ENCODE peak calls at places on chromosome 9, in four cellular contexts. V, F, U and J are unnamed samples.

GRCh38 chr9:33350310-33350709 is 52.1 kb downstream of the AQP7 start:
- DNase-seq in V (no peak), F (peak), U (no peak), J (no peak)

GRCh38 chr9:27377147-27377807 is 80.3 kb upstream of the EQTN start:
- DNase-seq in V (no peak), F (peak), U (no peak), J (no peak)

GRCh38 chr9:14863402-14863801 is 46.8 kb downstream of the FREM1 start:
- DNase-seq in V (no peak), F (no peak), U (no peak), J (no peak)

GRCh38 chr9:15722888-15723287 is 170.0 kb downstream of the CCDC171 start:
- DNase-seq in V (no peak), F (no peak), U (no peak), J (no peak)

GRCh38 chr9:84315278-84315877 is 25.2 kb downstream of the SLC28A3 start:
- DNase-seq in V (peak), F (peak), U (peak), J (peak)

GRCh38 chr9:136081113-136081825 is 13.8 kb downstream of the NACC2 start:
- DNase-seq in V (no peak), F (no peak), U (no peak), J (no peak)

GRCh38 chr9:134210908-134211810 is 46.8 kb upstream of the RNU6ATAC start:
- DNase-seq in V (no peak), F (no peak), U (peak), J (no peak)

GRCh38 chr9:82031538-82032280 is 43.1 kb downstream of the SPATA31D1 start:
- DNase-seq in V (peak), F (peak), U (peak), J (peak)

GRCh38 chr9:113602126-113603119 is 138.9 kb downstream of the RGS3 start:
- DNase-seq in V (peak), F (no peak), U (no peak), J (peak)

GRCh38 chr9:75239176-75239575 is 150.9 kb downstream of the OSTF1 start:
- DNase-seq in V (no peak), F (peak), U (peak), J (peak)

GRCh38 chr9:95772320-95773060 is 103.0 kb upstream of the ERCC6L2 start:
- DNase-seq in V (no peak), F (no peak), U (peak), J (no peak)

GRCh38 chr9:120040896-120041295 is 539.1 kb downstream of the CDK5RAP2 start:
- DNase-seq in V (no peak), F (no peak), U (no peak), J (no peak)

GRCh38 chr9:97309260-97309659 is 1.8 kb downstream of the CCDC180 start:
- DNase-seq in V (no peak), F (no peak), U (no peak), J (no peak)

GRCh38 chr9:31089822-31090221 is 1294.6 kb upstream of the ACO1 start:
- DNase-seq in V (no peak), F (no peak), U (no peak), J (peak)

GRCh38 chr9:91775011-91775707 is 174.9 kb downstream of the ROR2 start:
- DNase-seq in V (peak), F (peak), U (peak), J (peak)

GRCh38 chr9:5186416-5187169 is 1.2 kb upstream of the INSL6 start:
- DNase-seq in V (peak), F (peak), U (peak), J (peak)

GRCh38 chr9:130120832-130121231 is 51.4 kb upstream of the NCS1 start:
- DNase-seq in V (no peak), F (no peak), U (no peak), J (no peak)

GRCh38 chr9:22682536-22683392 is 236.1 kb downstream of the DMRTA1 start:
- DNase-seq in V (no peak), F (peak), U (no peak), J (no peak)

GRCh38 chr9:136700959-136701664 is 11.3 kb upstream of the DIPK1B start:
- DNase-seq in V (no peak), F (no peak), U (no peak), J (no peak)

GRCh38 chr9:2972475-2972874 is 128.6 kb upstream of the PUM3 start:
- DNase-seq in V (no peak), F (no peak), U (no peak), J (no peak)

GRCh38 chr9:72309366-72310133 is 55.5 kb downstream of the ZFAND5 start:
- DNase-seq in V (no peak), F (peak), U (no peak), J (no peak)

GRCh38 chr9:87516931-87517300 is 19.2 kb downstream of the DAPK1 start:
- DNase-seq in V (no peak), F (no peak), U (no peak), J (peak)

GRCh38 chr9:70046274-70047070 is 2.8 kb downstream of the MAMDC2 start:
- DNase-seq in V (no peak), F (no peak), U (no peak), J (no peak)

DNA sequence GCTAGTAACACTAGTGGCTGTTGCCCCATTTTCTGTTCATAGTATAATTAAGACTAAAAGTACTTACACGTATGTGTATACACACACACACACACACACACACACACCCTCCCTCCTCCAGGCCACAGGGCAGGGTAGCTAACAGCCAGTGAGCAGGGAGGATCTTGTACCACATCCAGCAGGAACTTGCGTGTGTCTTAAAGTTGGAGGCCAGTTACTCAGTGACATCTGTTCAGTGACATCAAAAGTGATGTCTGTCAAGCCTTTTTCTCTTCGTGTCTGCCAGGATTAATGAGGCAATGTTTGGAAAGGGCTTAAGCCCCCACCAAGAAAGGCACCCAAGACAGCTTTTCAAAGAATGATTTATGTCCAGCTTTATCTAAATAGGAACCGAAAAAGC is 149.4 kb upstream of the KLF4 start:
- DNase-seq in V (no peak), F (peak), U (peak), J (peak)
- TF ChIP-seq POLR2A in V (no peak), F (no peak), U (peak), J (no peak)

GRCh38 chr9:90095682-90096081 is 490.9 kb downstream of the GADD45G start:
- DNase-seq in V (no peak), F (no peak), U (no peak), J (peak)
- H3K4me3 ChIP-seq in V (no peak), F (no peak), U (no peak), J (no peak)

DNA sequence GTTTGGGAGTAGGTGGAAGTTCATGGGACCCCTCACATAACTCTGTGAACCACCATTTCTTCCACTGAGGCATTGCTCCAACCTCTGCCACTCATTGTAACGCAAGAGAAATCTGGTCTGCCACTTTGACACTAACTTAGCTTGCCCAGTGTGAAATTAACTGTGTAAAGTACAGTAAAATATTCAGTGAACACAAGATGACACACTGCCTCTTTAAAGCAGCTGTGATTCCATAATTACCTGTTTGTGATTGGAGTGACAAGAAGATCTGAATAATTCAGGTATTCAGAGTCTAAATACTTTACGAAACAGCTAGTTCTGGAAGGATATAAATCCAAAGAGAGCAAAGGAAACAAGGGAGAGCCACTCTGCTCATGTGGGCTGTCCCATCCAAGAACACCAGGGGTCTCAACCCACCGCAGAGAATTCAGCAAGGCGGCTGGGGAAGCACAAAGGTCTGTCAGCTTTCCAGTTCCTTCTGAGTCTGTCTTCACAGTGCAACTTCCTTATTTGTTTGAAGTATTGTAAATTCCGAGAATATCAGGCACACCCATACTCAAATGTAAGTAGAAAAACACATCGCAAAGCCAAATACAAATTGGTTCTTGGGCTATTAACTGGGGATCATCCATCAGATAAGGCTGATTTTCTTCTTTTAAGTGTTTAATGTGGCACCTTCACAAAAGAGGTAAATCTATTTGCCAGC is 86.9 kb downstream of the GNAQ start:
- DNase-seq in V (no peak), F (peak), U (no peak), J (peak)
- TF ChIP-seq CTCF in V (no peak), F (no peak), U (no peak), J (no peak)

GRCh38 chr9:93594041-93594756 is 17.8 kb downstream of the PHF2 start:
- DNase-seq in V (no peak), F (no peak), U (no peak), J (no peak)
- TF ChIP-seq POLR2A in V (no peak), F (no peak), U (no peak), J (no peak)